ENCODE peak calls at places on chromosomes 5 and 9, in five cellular contexts. One of them, this sample, is unnamed.

GRCh38 chr5:121462441-121462840 is 389.2 kb upstream of the FTMT start:
- DNase-seq in hippocampal formation: no peak
- DNase-seq in body of pancreas: no peak
- DNase-seq in COR-L47: no peak
- DNase-seq in C1 segment of cervical spinal cord: no peak
- DNase-seq in this sample: no peak

GRCh38 chr5:39430461-39430860 is 5.7 kb upstream of the DAB2 start:
- DNase-seq in hippocampal formation: no peak
- DNase-seq in body of pancreas: no peak
- DNase-seq in COR-L47: no peak
- DNase-seq in C1 segment of cervical spinal cord: no peak
- DNase-seq in this sample: no peak

GRCh38 chr9:117325789-117326185 is 89.1 kb downstream of the ASTN2 start:
- DNase-seq in hippocampal formation: no peak
- DNase-seq in body of pancreas: no peak
- DNase-seq in COR-L47: no peak
- DNase-seq in C1 segment of cervical spinal cord: no peak
- DNase-seq in this sample: no peak

GRCh38 chr5:164252-164651 is 27.0 kb upstream of the LRRC14B start:
- DNase-seq in hippocampal formation: no peak
- DNase-seq in body of pancreas: no peak
- DNase-seq in COR-L47: no peak
- DNase-seq in C1 segment of cervical spinal cord: no peak
- DNase-seq in this sample: no peak

GRCh38 chr5:143054480-143054941 is 284.3 kb downstream of the ARHGAP26 start:
- DNase-seq in hippocampal formation: no peak
- DNase-seq in body of pancreas: no peak
- DNase-seq in COR-L47: no peak
- DNase-seq in C1 segment of cervical spinal cord: no peak
- DNase-seq in this sample: no peak

GRCh38 chr5:142432961-142433360 is 108.1 kb upstream of the SPRY4 start:
- DNase-seq in hippocampal formation: no peak
- DNase-seq in body of pancreas: no peak
- DNase-seq in COR-L47: no peak
- DNase-seq in C1 segment of cervical spinal cord: no peak
- DNase-seq in this sample: no peak

GRCh38 chr5:9716838-9717281 is 86.7 kb upstream of the TAS2R1 start:
- DNase-seq in hippocampal formation: no peak
- DNase-seq in body of pancreas: no peak
- DNase-seq in COR-L47: no peak
- DNase-seq in C1 segment of cervical spinal cord: no peak
- DNase-seq in this sample: no peak

GRCh38 chr9:128920381-128921058 is at the start of gene PHYHD1:
- DNase-seq in hippocampal formation: peak; percentile 65
- DNase-seq in body of pancreas: peak; percentile 77
- DNase-seq in COR-L47: no peak
- DNase-seq in C1 segment of cervical spinal cord: peak; percentile 67
- DNase-seq in this sample: no peak

GRCh38 chr5:158364367-158364766 is 505.4 kb upstream of the CLINT1 start:
- DNase-seq in hippocampal formation: no peak
- DNase-seq in body of pancreas: no peak
- DNase-seq in COR-L47: no peak
- DNase-seq in C1 segment of cervical spinal cord: no peak
- DNase-seq in this sample: no peak

GRCh38 chr9:36092014-36092413 is 44.5 kb upstream of the GLIPR2 start:
- DNase-seq in hippocampal formation: no peak
- DNase-seq in body of pancreas: no peak
- DNase-seq in COR-L47: no peak
- DNase-seq in C1 segment of cervical spinal cord: no peak
- DNase-seq in this sample: no peak

GRCh38 chr5:21152611-21153010 is 1164.6 kb upstream of the CDH18 start:
- DNase-seq in hippocampal formation: no peak
- DNase-seq in body of pancreas: no peak
- DNase-seq in COR-L47: no peak
- DNase-seq in C1 segment of cervical spinal cord: no peak
- DNase-seq in this sample: peak; percentile 95

GRCh38 chr9:69645488-69645887 is 26.7 kb downstream of the APBA1 start:
- DNase-seq in hippocampal formation: peak; percentile 33
- DNase-seq in body of pancreas: peak; percentile 85
- DNase-seq in COR-L47: no peak
- DNase-seq in C1 segment of cervical spinal cord: no peak
- DNase-seq in this sample: no peak

GRCh38 chr5:179201986-179202385 is 141.8 kb downstream of the ZNF354C start:
- DNase-seq in hippocampal formation: no peak
- DNase-seq in body of pancreas: no peak
- DNase-seq in COR-L47: no peak
- DNase-seq in C1 segment of cervical spinal cord: no peak
- DNase-seq in this sample: no peak

GRCh38 chr5:29462261-29462660 is 1731.2 kb upstream of the CDH6 start:
- DNase-seq in hippocampal formation: no peak
- DNase-seq in body of pancreas: no peak
- DNase-seq in COR-L47: no peak
- DNase-seq in C1 segment of cervical spinal cord: no peak
- DNase-seq in this sample: no peak

GRCh38 chr9:104069288-104069687 is 24.8 kb upstream of the SMC2 start:
- DNase-seq in hippocampal formation: no peak
- DNase-seq in body of pancreas: no peak
- DNase-seq in COR-L47: no peak
- DNase-seq in C1 segment of cervical spinal cord: no peak
- DNase-seq in this sample: no peak

GRCh38 chr9:23621924-23622323 is 204.1 kb downstream of the ELAVL2 start:
- DNase-seq in hippocampal formation: no peak
- DNase-seq in body of pancreas: no peak
- DNase-seq in COR-L47: no peak
- DNase-seq in C1 segment of cervical spinal cord: no peak
- DNase-seq in this sample: peak; percentile 81

GRCh38 chr9:95070549-95071021 is 246.9 kb downstream of the FANCC start:
- DNase-seq in hippocampal formation: no peak
- DNase-seq in body of pancreas: no peak
- DNase-seq in COR-L47: no peak
- DNase-seq in C1 segment of cervical spinal cord: no peak
- DNase-seq in this sample: no peak

GRCh38 chr9:4298255-4299005 is 1.4 kb downstream of the GLIS3 start:
- DNase-seq in hippocampal formation: no peak
- DNase-seq in body of pancreas: peak; percentile 36
- DNase-seq in COR-L47: no peak
- DNase-seq in C1 segment of cervical spinal cord: no peak
- DNase-seq in this sample: no peak

GRCh38 chr5:67244345-67244793 is 47.8 kb upstream of the CD180 start:
- DNase-seq in hippocampal formation: no peak
- DNase-seq in body of pancreas: no peak
- DNase-seq in COR-L47: peak; percentile 47
- DNase-seq in C1 segment of cervical spinal cord: no peak
- DNase-seq in this sample: peak; percentile 90

GRCh38 chr5:66828046-66828550 is 231.9 kb downstream of the MAST4 start:
- DNase-seq in hippocampal formation: no peak
- DNase-seq in body of pancreas: no peak
- DNase-seq in COR-L47: no peak
- DNase-seq in C1 segment of cervical spinal cord: no peak
- DNase-seq in this sample: no peak

GRCh38 chr5:71653119-71653518 is 66.0 kb upstream of the CARTPT start:
- DNase-seq in hippocampal formation: no peak
- DNase-seq in body of pancreas: no peak
- DNase-seq in COR-L47: peak; percentile 44
- DNase-seq in C1 segment of cervical spinal cord: no peak
- DNase-seq in this sample: no peak

GRCh38 chr9:129987047-129987446 is 55.9 kb downstream of the FNBP1 start:
- DNase-seq in hippocampal formation: no peak
- DNase-seq in body of pancreas: no peak
- DNase-seq in COR-L47: no peak
- DNase-seq in C1 segment of cervical spinal cord: no peak
- DNase-seq in this sample: no peak

GRCh38 chr5:36777105-36777757 is 99.3 kb upstream of the NIPBL start:
- DNase-seq in hippocampal formation: no peak
- DNase-seq in body of pancreas: peak; percentile 37
- DNase-seq in COR-L47: peak; percentile 4
- DNase-seq in C1 segment of cervical spinal cord: no peak
- DNase-seq in this sample: no peak

GRCh38 chr5:119022017-119022745 is 33.8 kb upstream of the DTWD2 start:
- DNase-seq in hippocampal formation: no peak
- DNase-seq in body of pancreas: no peak
- DNase-seq in COR-L47: peak; percentile 0
- DNase-seq in C1 segment of cervical spinal cord: no peak
- DNase-seq in this sample: peak; percentile 9

GRCh38 chr9:129677456-129677855 is 12.0 kb downstream of the PRRX2 start:
- DNase-seq in hippocampal formation: no peak
- DNase-seq in body of pancreas: no peak
- DNase-seq in COR-L47: no peak
- DNase-seq in C1 segment of cervical spinal cord: no peak
- DNase-seq in this sample: no peak

GRCh38 chr5:99169309-99169708 is 240.5 kb upstream of the CHD1 start:
- DNase-seq in hippocampal formation: no peak
- DNase-seq in body of pancreas: no peak
- DNase-seq in COR-L47: peak; percentile 20
- DNase-seq in C1 segment of cervical spinal cord: no peak
- DNase-seq in this sample: peak; percentile 16

GRCh38 chr5:178895615-178896571 is at the start of gene ZFP2:
- DNase-seq in hippocampal formation: peak; percentile 70
- DNase-seq in body of pancreas: peak; percentile 69
- DNase-seq in COR-L47: peak; percentile 2
- DNase-seq in C1 segment of cervical spinal cord: peak; percentile 60
- DNase-seq in this sample: no peak

GRCh38 chr5:180873628-180874520 is 12.8 kb upstream of the ZFP62 start:
- DNase-seq in hippocampal formation: peak; percentile 6
- DNase-seq in body of pancreas: peak; percentile 51
- DNase-seq in COR-L47: no peak
- DNase-seq in C1 segment of cervical spinal cord: no peak
- DNase-seq in this sample: no peak

GRCh38 chr5:53090229-53090628 is 19.3 kb downstream of the MOCS2 start:
- DNase-seq in hippocampal formation: no peak
- DNase-seq in body of pancreas: no peak
- DNase-seq in COR-L47: no peak
- DNase-seq in C1 segment of cervical spinal cord: no peak
- DNase-seq in this sample: no peak

GRCh38 chr5:132487841-132488555 is 2.6 kb downstream of the IRF1 start:
- DNase-seq in hippocampal formation: no peak
- DNase-seq in body of pancreas: peak; percentile 8
- DNase-seq in COR-L47: no peak
- DNase-seq in C1 segment of cervical spinal cord: no peak
- DNase-seq in this sample: no peak

GRCh38 chr9:81687521-81688261 is 1.7 kb downstream of the TLE1 start:
- DNase-seq in hippocampal formation: no peak
- DNase-seq in body of pancreas: peak; percentile 65
- DNase-seq in COR-L47: no peak
- DNase-seq in C1 segment of cervical spinal cord: peak; percentile 35
- DNase-seq in this sample: no peak

GRCh38 chr9:110797611-110798010 is 129.0 kb downstream of the MUSK start:
- DNase-seq in hippocampal formation: no peak
- DNase-seq in body of pancreas: no peak
- DNase-seq in COR-L47: no peak
- DNase-seq in C1 segment of cervical spinal cord: no peak
- DNase-seq in this sample: no peak

GRCh38 chr9:21153688-21154608 is 12.3 kb upstream of the IFNW1 start:
- DNase-seq in hippocampal formation: peak; percentile 3
- DNase-seq in body of pancreas: no peak
- DNase-seq in COR-L47: no peak
- DNase-seq in C1 segment of cervical spinal cord: no peak
- DNase-seq in this sample: peak; percentile 18

GRCh38 chr9:102354041-102354440 is 615.6 kb upstream of the GRIN3A start:
- DNase-seq in hippocampal formation: no peak
- DNase-seq in body of pancreas: no peak
- DNase-seq in COR-L47: no peak
- DNase-seq in C1 segment of cervical spinal cord: no peak
- DNase-seq in this sample: no peak

This sample was measured in glomerular endothelial cell.